ENCODE peak calls at places on chromosomes 13 and 19, in four cellular contexts. J is transverse colon, D is endothelial cell of umbilical vein, R is HCT116. K is an unnamed sample.

GRCh38 chr19:49820125-49820524 is 2.0 kb downstream of the MED25 start:
- DNase-seq in J (no peak), D (no peak), R (no peak), K (no peak)

GRCh38 chr19:20167020-20167644 is at the start of gene ZNF486:
- DNase-seq in J (peak; percentile 95), D (peak; percentile 95), R (no peak), K (peak; percentile 99)

GRCh38 chr13:31361673-31362072 is 161.9 kb downstream of the B3GLCT start:
- DNase-seq in J (no peak), D (peak; percentile 61), R (no peak), K (no peak)

GRCh38 chr13:48859168-48860105 is 116.3 kb upstream of the FNDC3A start:
- DNase-seq in J (peak; percentile 51), D (no peak), R (no peak), K (peak; percentile 12)

GRCh38 chr13:32947886-32948285 is 68.3 kb upstream of the KL start:
- DNase-seq in J (no peak), D (no peak), R (no peak), K (no peak)

GRCh38 chr13:33763021-33763420 is 54.9 kb upstream of the RFC3 start:
- DNase-seq in J (no peak), D (no peak), R (no peak), K (no peak)

GRCh38 chr13:80957019-80957650 is 616.2 kb upstream of the SPRY2 start:
- DNase-seq in J (no peak), D (peak; percentile 77), R (no peak), K (no peak)

GRCh38 chr19:58117841-58118575 is 20.0 kb upstream of the ZSCAN18 start:
- DNase-seq in J (no peak), D (no peak), R (no peak), K (no peak)

GRCh38 chr19:45973564-45974338 is at the start of gene NOVA2:
- DNase-seq in J (peak; percentile 27), D (peak; percentile 95), R (peak; percentile 69), K (no peak)

GRCh38 chr19:43564800-43565199 is 10.5 kb downstream of the XRCC1 start:
- DNase-seq in J (no peak), D (no peak), R (no peak), K (no peak)

GRCh38 chr19:43594710-43595604 is 977 bp downstream of the IRGQ start:
- DNase-seq in J (peak; percentile 62), D (peak; percentile 72), R (peak; percentile 45), K (no peak)

GRCh38 chr19:20078696-20079095 is 896 bp downstream of the ZNF90 start:
- DNase-seq in J (peak; percentile 31), D (no peak), R (no peak), K (no peak)

GRCh38 chr13:114000151-114001040 is 26.5 kb upstream of the C13orf46 start:
- DNase-seq in J (no peak), D (no peak), R (no peak), K (no peak)

GRCh38 chr13:36818483-36819063 is 449 bp upstream of the RFXAP start:
- DNase-seq in J (no peak), D (no peak), R (no peak), K (no peak)

GRCh38 chr13:24777171-24777570 is 13.2 kb downstream of the RNF17 start:
- DNase-seq in J (no peak), D (no peak), R (no peak), K (no peak)

GRCh38 chr13:89061821-89062220 is 1390.7 kb downstream of the SLITRK5 start:
- DNase-seq in J (peak; percentile 42), D (no peak), R (no peak), K (no peak)

GRCh38 chr13:44364019-44364418 is 9.6 kb upstream of the SERP2 start:
- DNase-seq in J (no peak), D (no peak), R (no peak), K (no peak)

GRCh38 chr13:99686944-99687382 is 185.7 kb downstream of the TM9SF2 start:
- DNase-seq in J (peak; percentile 60), D (no peak), R (no peak), K (no peak)

GRCh38 chr13:26037302-26037701 is 14.5 kb downstream of the SHISA2 start:
- DNase-seq in J (no peak), D (peak; percentile 40), R (peak; percentile 23), K (no peak)

GRCh38 chr13:29674532-29674931 is 79.0 kb upstream of the SLC7A1 start:
- DNase-seq in J (no peak), D (no peak), R (no peak), K (no peak)

GRCh38 chr13:62003452-62003851 is 587.8 kb upstream of the PCDH20 start:
- DNase-seq in J (no peak), D (no peak), R (no peak), K (no peak)

GRCh38 chr13:30564489-30564888 is 53.2 kb upstream of the USPL1 start:
- DNase-seq in J (no peak), D (no peak), R (no peak), K (no peak)

GRCh38 chr13:41054212-41054877 is 7.0 kb upstream of the WBP4 start:
- DNase-seq in J (peak; percentile 42), D (peak; percentile 60), R (no peak), K (no peak)

GRCh38 chr13:113209336-113209879 is at the start of gene CUL4A:
- DNase-seq in J (peak; percentile 86), D (no peak), R (peak; percentile 31), K (no peak)

GRCh38 chr13:99689955-99690354 is 188.7 kb downstream of the TM9SF2 start:
- DNase-seq in J (no peak), D (no peak), R (no peak), K (no peak)

GRCh38 chr13:110306960-110307696 is at the start of the genes COL4A1 and COL4A2:
- DNase-seq in J (peak; percentile 61), D (peak; percentile 66), R (no peak), K (no peak)

GRCh38 chr19:44846455-44847143 is 502 bp downstream of the NECTIN2 start:
- DNase-seq in J (peak; percentile 48), D (peak; percentile 32), R (no peak), K (no peak)

GRCh38 chr13:28177877-28178276 is 39.5 kb downstream of the PAN3 start:
- DNase-seq in J (no peak), D (no peak), R (no peak), K (no peak)

GRCh38 chr13:37475966-37476365 is 122.6 kb downstream of the POSTN start:
- DNase-seq in J (no peak), D (no peak), R (no peak), K (no peak)

GRCh38 chr19:39264306-39265290 is 3.6 kb upstream of the IFNL2 start:
- DNase-seq in J (no peak), D (no peak), R (no peak), K (no peak)

GRCh38 chr19:6677924-6678689 is 8.1 kb upstream of the TNFSF14 start:
- DNase-seq in J (no peak), D (no peak), R (no peak), K (no peak)

GRCh38 chr19:18999896-19000620 is 33.3 kb downstream of the SUGP2 start:
- DNase-seq in J (no peak), D (no peak), R (no peak), K (no peak)

GRCh38 chr19:18996351-18996750 is 37.0 kb downstream of the SUGP2 start:
- DNase-seq in J (no peak), D (no peak), R (no peak), K (no peak)

GRCh38 chr19:18998276-18998675 is 35.0 kb downstream of the SUGP2 start:
- DNase-seq in J (no peak), D (no peak), R (no peak), K (no peak)

GRCh38 chr19:18996796-18997394 is 36.4 kb downstream of the SUGP2 start:
- DNase-seq in J (no peak), D (no peak), R (no peak), K (no peak)

GRCh38 chr19:18999016-18999758 is 34.1 kb downstream of the SUGP2 start:
- DNase-seq in J (no peak), D (peak; percentile 50), R (no peak), K (no peak)
- TF ChIP-seq POLR2AphosphoS5 in J (no peak), D (no peak), R (no peak), K (no peak)

GRCh38 chr19:41269055-41269454 is 4.9 kb downstream of the HNRNPUL1 start:
- DNase-seq in J (no peak), D (no peak), R (no peak), K (no peak)
- H3K36me3 ChIP-seq in J (peaks cover 64% of the 10 kb centered on the region), D (peaks cover 33% of the 10 kb centered on the region), R (peaks cover 55% of the 10 kb centered on the region), K (peaks cover 63% of the 10 kb centered on the region)

GRCh38 chr19:54209748-54210494 is 9.3 kb downstream of the RPS9 start:
- DNase-seq in J (peak; percentile 93), D (peak; percentile 96), R (peak; percentile 40), K (peak; percentile 95)
- TF ChIP-seq POLR2AphosphoS5 in J (peak; percentile 78), D (peak; percentile 65), R (no peak), K (peak; percentile 78)

GRCh38 chr19:11735375-11735774 is 3.4 kb downstream of the ZNF823 start:
- DNase-seq in J (peak; percentile 34), D (no peak), R (no peak), K (no peak)

GRCh38 chr19:11729586-11729985 is 9.2 kb downstream of the ZNF823 start:
- DNase-seq in J (no peak), D (no peak), R (no peak), K (no peak)
- H3K36me3 ChIP-seq in J (peaks cover 32% of the 10 kb centered on the region), D (peaks cover 6% of the 10 kb centered on the region), R (no peaks in the 10 kb centered on the region), K (no peaks in the 10 kb centered on the region)

DNA sequence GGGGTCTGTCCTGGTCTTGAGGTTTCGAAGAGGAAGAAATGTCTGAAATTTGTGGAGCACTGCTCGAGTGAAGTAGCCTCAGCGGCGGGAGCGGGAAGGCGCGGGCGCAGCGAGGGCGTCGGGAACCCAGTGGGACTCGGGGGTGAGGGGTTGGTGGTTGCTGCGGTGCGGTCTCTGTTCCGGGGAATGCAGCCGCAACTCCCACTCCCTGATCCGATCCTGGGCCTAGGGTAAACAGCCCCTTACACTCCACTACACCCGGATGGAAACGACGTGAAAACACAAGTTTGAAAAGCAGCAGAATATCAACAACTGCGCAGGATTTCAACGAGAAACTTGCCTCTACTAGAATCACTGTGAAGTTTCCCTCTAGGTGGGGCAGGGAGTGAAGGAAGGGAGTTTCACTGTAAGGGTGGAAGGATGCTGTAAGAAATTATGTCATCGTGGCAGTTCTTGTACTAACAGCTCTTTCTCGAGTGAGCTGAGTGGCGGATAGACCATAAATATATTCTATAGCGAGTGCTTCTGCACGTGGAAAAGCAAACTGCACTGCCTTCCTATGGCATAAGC is 2.0 kb upstream of the KLF12 start:
- DNase-seq in J (peak; percentile 31), D (peak; percentile 62), R (no peak), K (peak; percentile 92)
- TF ChIP-seq POLR2AphosphoS5 in J (no peak), D (no peak), R (no peak), K (no peak)

DNA sequence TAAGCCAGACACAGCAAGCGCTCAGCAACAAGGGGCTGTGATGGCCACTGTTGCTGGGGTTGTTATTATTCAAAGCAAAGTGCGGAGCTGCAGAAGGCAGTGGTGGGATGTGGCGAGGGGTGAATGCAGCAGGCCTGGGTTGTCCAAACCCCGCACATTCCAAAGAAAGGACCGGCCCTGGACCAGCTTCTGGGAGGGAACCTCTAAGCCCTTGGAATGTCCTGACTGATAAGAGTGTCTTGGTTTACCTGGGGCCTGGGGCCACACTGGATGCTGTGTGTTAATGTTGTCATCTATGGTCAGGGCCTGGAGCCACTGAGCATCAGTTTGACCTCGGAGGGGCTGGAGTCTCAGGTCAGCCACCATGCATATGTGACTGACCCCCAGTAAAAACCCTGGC is 8.2 kb downstream of the TMEM143 start:
- DNase-seq in J (no peak), D (no peak), R (no peak), K (no peak)
- H3K36me3 ChIP-seq in J (no peaks in the 10 kb centered on the region), D (no peaks in the 10 kb centered on the region), R (no peaks in the 10 kb centered on the region), K (peaks cover 6% of the 10 kb centered on the region)

K was measured in esophagus muscularis mucosa.